ENCODE peak calls at places on chromosomes 16 and 17, in nine cellular contexts. Y is brain microvascular endothelial cell, Q is HFF-Myc, T is mammary epithelial cell, C is A549, M is cardiac fibroblast, A is choroid plexus epithelial cell, G is PC-3, Z is heart left ventricle. J is an unnamed sample.

GRCh38 chr16:87183647-87184046 is 133.5 kb downstream of the C16orf95 start:
- DNase-seq in T (no peak), M (no peak), Z (no peak), Y (no peak), Q (no peak), C (no peak), A (no peak), G (no peak), J (no peak)

GRCh38 chr17:74431568-74432483 is at the start of gene GPRC5C:
- DNase-seq in G (peak), Z (peak), C (peak), A (no peak), Q (no peak), T (peak), Y (no peak), M (peak), J (no peak)

GRCh38 chr16:55297062-55297909 is 26.7 kb upstream of the IRX6 start:
- DNase-seq in T (peak), Y (no peak), C (no peak), Z (no peak), Q (no peak), M (no peak), A (no peak), G (peak), J (no peak)

GRCh38 chr17:34370997-34371395 is 8.0 kb upstream of the CCL1 start:
- DNase-seq in A (no peak), T (peak), Z (no peak), Y (no peak), Q (no peak), C (no peak), G (peak), M (no peak), J (no peak)

GRCh38 chr17:57578608-57578990 is 166.5 kb downstream of the CCDC182 start:
- DNase-seq in Q (no peak), Y (no peak), M (peak), G (no peak), Z (no peak), C (no peak), A (peak), T (no peak), J (no peak)

GRCh38 chr16:79089735-79090284 is 510.7 kb downstream of the MAF start:
- DNase-seq in Q (no peak), Z (no peak), A (no peak), G (no peak), Y (peak), M (no peak), C (no peak), T (no peak), J (no peak)

GRCh38 chr17:42169351-42169750 is 11.6 kb downstream of the KCNH4 start:
- DNase-seq in Y (no peak), C (no peak), M (no peak), A (no peak), Z (no peak), G (no peak), Q (no peak), T (no peak), J (no peak)

GRCh38 chr16:19001788-19002187 is 18.1 kb downstream of the TMC7 start:
- DNase-seq in C (peak), Z (no peak), Q (peak), Y (no peak), G (peak), A (no peak), M (peak), T (peak), J (no peak)

GRCh38 chr17:19812407-19812806 is 55.3 kb downstream of the ULK2 start:
- DNase-seq in Q (peak), T (no peak), C (peak), A (peak), G (peak), M (peak), Y (no peak), Z (no peak), J (no peak)

GRCh38 chr17:50266384-50267073 is 7.7 kb upstream of the TMEM92 start:
- DNase-seq in Y (peak), T (peak), M (peak), G (peak), Z (no peak), A (peak), Q (peak), C (peak), J (no peak)

GRCh38 chr16:11698271-11698689 is 30.0 kb downstream of the SNN start:
- DNase-seq in Q (no peak), Z (no peak), C (no peak), Y (peak), T (peak), M (no peak), G (peak), A (peak), J (no peak)

GRCh38 chr16:13912891-13913290 is 7.1 kb upstream of the ERCC4 start:
- DNase-seq in G (no peak), M (no peak), Z (no peak), A (no peak), Y (no peak), Q (no peak), C (no peak), T (no peak), J (no peak)

GRCh38 chr16:84088695-84089395 is 27.9 kb downstream of the MBTPS1 start:
- DNase-seq in Y (no peak), G (peak), T (no peak), C (peak), M (no peak), Z (peak), A (no peak), Q (no peak), J (no peak)

GRCh38 chr16:52095466-52095865 is 451.5 kb downstream of the TOX3 start:
- DNase-seq in A (no peak), Z (no peak), Y (no peak), M (no peak), G (no peak), Q (no peak), C (no peak), T (no peak), J (no peak)

GRCh38 chr17:66268247-66268927 is 34.0 kb upstream of the PRKCA start:
- DNase-seq in G (peak), A (peak), Y (peak), T (peak), C (no peak), Z (no peak), M (peak), Q (no peak), J (no peak)

GRCh38 chr17:58315750-58316149 is 12.8 kb downstream of the TSPOAP1 start:
- DNase-seq in C (no peak), Q (no peak), Z (no peak), G (no peak), T (no peak), M (no peak), A (no peak), Y (no peak), J (no peak)

GRCh38 chr16:59905628-59906027 is 1171.5 kb upstream of the GOT2 start:
- DNase-seq in Y (peak), A (peak), G (peak), M (peak), T (peak), Z (no peak), Q (no peak), C (peak), J (no peak)

GRCh38 chr16:555528-556478 is 4.4 kb upstream of the PRR35 start:
- DNase-seq in T (no peak), Z (no peak), Q (no peak), C (no peak), Y (no peak), G (no peak), A (no peak), M (no peak), J (no peak)

GRCh38 chr17:81258292-81258691 is 19.2 kb downstream of the NDUFAF8 start:
- DNase-seq in C (no peak), G (no peak), A (no peak), Y (no peak), Q (no peak), M (no peak), Z (no peak), T (no peak), J (no peak)

GRCh38 chr17:67514998-67515397 is 137.9 kb downstream of the PITPNC1 start:
- DNase-seq in A (no peak), Z (no peak), Y (no peak), Q (no peak), T (no peak), C (no peak), M (no peak), G (no peak), J (no peak)

GRCh38 chr16:73217654-73218053 is 169.7 kb upstream of the ZFHX3 start:
- DNase-seq in C (no peak), G (no peak), Q (no peak), T (no peak), A (no peak), Z (no peak), Y (no peak), M (no peak), J (no peak)

GRCh38 chr17:10583834-10584233 is 34.4 kb upstream of the MYH2 start:
- DNase-seq in Y (no peak), C (no peak), Q (no peak), G (no peak), M (no peak), Z (no peak), T (no peak), A (no peak), J (no peak)

GRCh38 chr17:80847506-80848230 is 144.0 kb upstream of the CHMP6 start:
- DNase-seq in G (no peak), Y (no peak), C (no peak), T (no peak), Z (no peak), Q (no peak), M (no peak), A (no peak), J (no peak)

GRCh38 chr16:12113581-12114375 is 137.2 kb downstream of the SNX29 start:
- DNase-seq in T (no peak), Y (no peak), G (no peak), A (no peak), Z (no peak), M (no peak), C (no peak), Q (no peak), J (peak)

GRCh38 chr16:10957771-10958486 is 13.6 kb downstream of the CLEC16A start:
- DNase-seq in A (peak), C (no peak), Q (no peak), T (peak), Z (no peak), G (peak), Y (no peak), M (no peak), J (no peak)

GRCh38 chr16:72825912-72826621 is 221.9 kb downstream of the ZFHX3 start:
- DNase-seq in T (no peak), M (no peak), G (no peak), A (no peak), C (no peak), Z (no peak), Q (no peak), Y (no peak), J (no peak)

GRCh38 chr17:54944796-54945195 is 23.7 kb downstream of the COX11 start:
- DNase-seq in M (peak), Q (no peak), A (peak), Z (no peak), T (no peak), C (no peak), G (no peak), Y (peak), J (no peak)

GRCh38 chr16:27426423-27427408 is 24.7 kb downstream of the IL21R start:
- DNase-seq in T (peak), Z (no peak), A (peak), Y (peak), M (peak), C (peak), G (peak), Q (peak), J (no peak)

GRCh38 chr16:2388875-2389433 is 40.3 kb upstream of the CCNF start:
- DNase-seq in G (peak), Y (peak), M (no peak), Z (peak), A (peak), T (peak), C (peak), Q (no peak), J (no peak)

GRCh38 chr16:2388139-2388874 is 40.9 kb upstream of the CCNF start:
- DNase-seq in M (no peak), Z (no peak), G (no peak), A (no peak), T (no peak), Y (no peak), C (no peak), Q (no peak), J (no peak)

GRCh38 chr16:2385441-2385840 is 43.8 kb upstream of the CCNF start:
- DNase-seq in M (no peak), Y (no peak), A (no peak), G (peak), T (peak), Q (no peak), C (no peak), Z (no peak), J (no peak)

DNA sequence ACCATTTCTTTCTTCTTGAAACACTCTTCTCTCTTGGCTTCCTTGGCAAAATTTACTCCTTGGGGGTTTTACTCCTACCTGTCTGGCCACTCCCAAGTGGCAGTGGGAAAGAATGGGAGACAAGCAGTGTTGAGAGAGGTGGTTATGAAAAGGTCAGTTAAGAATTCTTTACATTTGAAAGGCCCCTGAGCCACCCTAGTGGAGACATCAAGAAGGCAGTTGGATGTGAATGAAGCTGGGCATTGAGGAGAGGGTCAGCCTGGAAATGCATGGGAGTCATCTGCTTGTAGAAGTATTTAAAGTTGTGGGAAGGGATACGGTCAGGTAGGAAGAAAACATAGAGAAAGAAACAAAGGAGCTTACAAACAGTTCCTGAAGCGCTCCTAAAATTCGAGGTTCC is 42.3 kb upstream of the CCNF start:
- DNase-seq in G (peak), Y (no peak), Z (no peak), T (no peak), C (peak), M (no peak), Q (no peak), A (peak), J (no peak)
- TF ChIP-seq CTCF in G (peak), Y (peak), Z (no peak), T (peak), C (no peak), M (peak), Q (peak), A (peak), J (no peak)

GRCh38 chr16:81478876-81479496 is 34.4 kb downstream of the CMIP start:
- DNase-seq in A (peak), M (no peak), G (no peak), Y (peak), Q (no peak), C (no peak), T (no peak), Z (peak), J (no peak)
- H3K4me3 ChIP-seq in A (no peak), M (no peak), G (no peak), Y (no peak), Q (no peak), C (no peak), T (no peak), Z (no peak), J (no peak)

DNA sequence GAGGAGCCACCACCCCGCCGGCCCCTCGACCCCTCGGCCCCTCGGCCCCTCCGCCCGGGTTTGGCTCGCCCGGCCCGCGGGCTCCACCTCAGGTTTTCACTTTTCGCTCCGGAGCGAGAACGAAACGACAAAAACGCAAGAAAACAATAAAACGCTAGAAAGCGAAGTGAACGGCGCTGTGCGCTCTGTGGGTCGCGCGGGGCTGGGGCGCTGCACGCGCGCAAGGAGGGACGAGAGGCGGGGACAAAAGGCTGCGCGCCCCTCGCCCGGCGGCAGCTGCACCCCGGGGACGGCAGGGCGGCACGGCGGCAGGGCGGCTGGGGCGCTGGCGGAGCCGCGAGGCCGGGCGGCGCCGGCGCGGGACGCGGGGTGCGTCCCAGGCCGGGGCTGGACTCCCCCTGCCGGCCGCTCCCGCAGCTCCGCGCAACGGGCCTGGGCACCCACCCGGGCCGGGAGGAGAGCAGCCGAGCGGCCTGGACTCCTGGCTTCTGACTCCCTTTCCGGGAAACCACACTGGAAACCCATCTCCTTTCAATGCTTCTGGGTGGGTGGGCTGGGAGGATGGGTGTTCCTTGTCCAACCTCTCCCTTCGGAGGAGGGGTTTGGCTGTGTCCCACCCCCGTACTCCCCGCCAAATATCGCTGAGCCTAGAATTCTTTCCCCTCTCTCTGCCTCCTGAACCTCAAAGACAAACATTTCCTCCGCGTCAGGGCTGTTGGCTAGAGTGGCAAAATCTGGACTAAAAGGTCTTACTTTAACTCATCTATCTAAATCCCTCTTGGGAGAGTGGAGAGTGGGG is 9.9 kb downstream of the TBX2 start:
- DNase-seq in Y (no peak), Z (peak), M (peak), G (peak), A (peak), T (peak), Q (no peak), C (peak), J (no peak)
- TF ChIP-seq CTCF in Y (peak), Z (peak), M (peak), G (peak), A (peak), T (peak), Q (peak), C (peak), J (peak)

DNA sequence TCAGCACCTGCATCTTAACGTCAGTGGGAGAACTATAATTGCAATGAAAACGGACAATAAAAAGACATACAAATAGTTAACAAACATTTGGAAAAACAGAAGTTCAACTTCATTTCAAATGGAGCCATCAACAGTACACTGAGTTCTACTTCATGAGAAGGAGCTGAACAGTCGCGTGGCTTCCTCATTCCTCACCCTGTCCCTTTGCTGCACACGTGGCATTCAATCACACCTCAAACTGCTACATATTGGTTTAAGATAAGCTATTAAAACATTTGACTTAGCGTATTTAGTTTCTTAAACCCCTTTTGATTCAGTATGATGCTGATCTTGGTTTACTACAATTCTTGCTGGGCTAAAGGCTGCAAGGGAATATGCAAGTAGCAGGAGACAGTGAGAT is 76.8 kb downstream of the CDK5R1 start:
- DNase-seq in M (no peak), Y (no peak), A (no peak), Q (no peak), Z (no peak), T (no peak), C (no peak), G (no peak), J (no peak)
- H3K4me3 ChIP-seq in M (no peak), Y (no peak), A (no peak), Q (no peak), Z (no peak), T (no peak), C (no peak), G (no peak), J (no peak)

DNA sequence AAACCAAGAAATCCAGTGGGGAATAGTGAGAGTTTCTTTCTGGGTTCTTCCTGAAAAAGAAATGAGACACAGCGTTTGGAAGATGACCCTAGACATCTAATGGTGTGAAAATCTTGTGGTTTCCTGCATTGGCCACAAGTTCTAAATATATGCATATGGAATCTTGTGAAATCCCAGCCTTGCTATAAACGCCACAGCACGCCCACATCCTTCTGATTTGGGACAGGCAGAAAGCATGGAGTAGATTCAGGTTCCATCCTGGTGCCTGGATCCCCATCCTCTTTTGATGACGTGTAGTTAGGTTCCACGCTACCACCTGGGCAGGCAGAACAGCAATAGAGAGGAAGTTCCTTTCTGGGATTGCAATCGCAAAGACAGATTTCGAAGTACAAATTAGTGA is 37.4 kb downstream of the HS3ST4 start:
- DNase-seq in T (no peak), A (no peak), Y (no peak), C (no peak), G (no peak), M (no peak), Q (no peak), Z (no peak), J (no peak)
- TF ChIP-seq CTCF in T (no peak), A (no peak), Y (no peak), C (no peak), G (no peak), M (no peak), Q (no peak), Z (no peak), J (no peak)

DNA sequence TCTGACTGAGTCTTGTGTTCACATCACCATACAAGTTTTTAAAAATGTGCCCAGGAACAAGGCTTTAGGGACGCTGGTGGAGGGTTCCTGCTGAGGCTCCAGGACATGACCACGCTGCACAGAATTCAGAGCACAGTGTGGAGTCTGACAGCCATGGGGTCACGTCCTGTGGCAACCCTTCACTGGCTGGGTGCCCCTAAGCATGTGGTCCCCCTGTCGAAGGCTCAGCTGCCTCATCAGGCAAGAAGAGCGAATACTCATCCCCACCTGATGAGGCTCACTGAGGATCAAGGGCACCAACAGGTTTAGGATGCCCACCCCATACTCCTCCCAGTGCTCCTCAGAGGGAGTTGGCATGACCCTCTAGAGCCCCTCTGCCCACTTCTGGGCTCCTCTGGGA is 5.9 kb downstream of the PNMT start:
- DNase-seq in T (no peak), Y (no peak), Q (no peak), C (no peak), A (no peak), M (no peak), Z (no peak), G (no peak), J (no peak)
- H3K4me3 ChIP-seq in T (no peak), Y (no peak), Q (no peak), C (no peak), A (no peak), M (no peak), Z (no peak), G (no peak), J (no peak)